ENCODE peak calls at places on chromosomes 6 and 20, in five cellular contexts. S, C, K, Y and M are unnamed samples.

GRCh38 chr6:44062771-44063560 is 64.3 kb downstream of the MRPL14 start:
- DNase-seq in S (no peak), Y (no peak), C (no peak), K (no peak), M (no peak)

GRCh38 chr6:113644861-113645575 is 212.1 kb upstream of the MARCKS start:
- DNase-seq in Y (no peak), K (no peak), C (no peak), S (no peak), M (no peak)

GRCh38 chr20:20740595-20740994 is 28.2 kb upstream of the RALGAPA2 start:
- DNase-seq in S (no peak), K (no peak), Y (no peak), C (no peak), M (no peak)

GRCh38 chr6:21500894-21501293 is 92.7 kb upstream of the SOX4 start:
- DNase-seq in Y (no peak), C (no peak), K (no peak), S (peak; percentile 100), M (peak; percentile 100)

GRCh38 chr20:63098195-63098810 is 91.5 kb upstream of the BHLHE23 start:
- DNase-seq in S (no peak), Y (no peak), C (no peak), K (no peak), M (no peak)

GRCh38 chr20:41098703-41099250 is 38.6 kb upstream of the PLCG1 start:
- DNase-seq in Y (no peak), K (no peak), S (no peak), C (no peak), M (no peak)

GRCh38 chr6:158785036-158785435 is 34.1 kb downstream of the EZR start:
- DNase-seq in K (no peak), S (no peak), Y (no peak), C (no peak), M (no peak)

GRCh38 chr20:13492001-13492480 is 146.7 kb downstream of the TASP1 start:
- DNase-seq in C (no peak), S (no peak), Y (peak; percentile 39), K (no peak), M (no peak)

GRCh38 chr6:84691978-84692623 is 72.3 kb downstream of the TBX18 start:
- DNase-seq in Y (no peak), K (no peak), S (no peak), C (no peak), M (no peak)

GRCh38 chr6:68718379-68719073 is 83.4 kb downstream of the ADGRB3 start:
- DNase-seq in K (no peak), S (peak; percentile 99), C (no peak), Y (no peak), M (peak; percentile 92)

GRCh38 chr6:155530219-155530834 is 74.7 kb upstream of the NOX3 start:
- DNase-seq in C (no peak), Y (no peak), S (peak; percentile 55), K (no peak), M (peak; percentile 54)

GRCh38 chr6:29424575-29424974 is 9.8 kb downstream of the OR12D1 start:
- DNase-seq in Y (no peak), K (no peak), C (no peak), S (no peak), M (no peak)

GRCh38 chr6:128118401-128118800 is 217.5 kb upstream of the THEMIS start:
- DNase-seq in C (no peak), Y (no peak), K (no peak), S (no peak), M (no peak)

GRCh38 chr20:53611449-53611894 is 17.8 kb upstream of the ZNF217 start:
- DNase-seq in S (no peak), K (no peak), Y (peak; percentile 99), C (no peak), M (no peak)

GRCh38 chr6:162358625-162359024 is 368.9 kb downstream of the PRKN start:
- DNase-seq in C (no peak), Y (no peak), S (no peak), K (no peak), M (no peak)

GRCh38 chr6:7479801-7480266 is 61.6 kb upstream of the DSP start:
- DNase-seq in K (no peak), S (peak; percentile 9), C (no peak), Y (peak; percentile 72), M (peak; percentile 98)

GRCh38 chr6:39152247-39152646 is 37.3 kb upstream of the SAYSD1 start:
- DNase-seq in K (no peak), S (no peak), Y (no peak), C (no peak), M (no peak)